ENCODE peak calls at places on chromosomes 1 and 21, in seven cellular contexts. One of them, this sample, is unnamed.

GRCh38 chr1:36890776-36891175 is 143.5 kb downstream of the GRIK3 start:
- DNase-seq in lower lobe of right lung: no peak
- DNase-seq in mammary epithelial cell: no peak
- DNase-seq in left ventricle myocardium inferior: no peak
- DNase-seq in caudate nucleus: no peak
- DNase-seq in psoas muscle: no peak
- DNase-seq in brain microvascular endothelial cell: no peak
- DNase-seq in this sample: no peak

GRCh38 chr1:168227620-168228019 is 1.8 kb downstream of the SFT2D2 start:
- DNase-seq in lower lobe of right lung: no peak
- DNase-seq in mammary epithelial cell: peak
- DNase-seq in left ventricle myocardium inferior: no peak
- DNase-seq in caudate nucleus: no peak
- DNase-seq in psoas muscle: no peak
- DNase-seq in brain microvascular endothelial cell: no peak
- DNase-seq in this sample: no peak

GRCh38 chr1:41378999-41379740 is 17.9 kb downstream of the FOXO6 start:
- DNase-seq in lower lobe of right lung: no peak
- DNase-seq in mammary epithelial cell: no peak
- DNase-seq in left ventricle myocardium inferior: no peak
- DNase-seq in caudate nucleus: no peak
- DNase-seq in psoas muscle: no peak
- DNase-seq in brain microvascular endothelial cell: no peak
- DNase-seq in this sample: no peak

GRCh38 chr1:78619803-78620579 is at the start of gene IFI44L:
- DNase-seq in lower lobe of right lung: peak
- DNase-seq in mammary epithelial cell: peak
- DNase-seq in left ventricle myocardium inferior: peak
- DNase-seq in caudate nucleus: no peak
- DNase-seq in psoas muscle: peak
- DNase-seq in brain microvascular endothelial cell: peak
- DNase-seq in this sample: peak

GRCh38 chr1:53180226-53180625 is 16.4 kb upstream of the CPT2 start:
- DNase-seq in lower lobe of right lung: no peak
- DNase-seq in mammary epithelial cell: no peak
- DNase-seq in left ventricle myocardium inferior: no peak
- DNase-seq in caudate nucleus: no peak
- DNase-seq in psoas muscle: no peak
- DNase-seq in brain microvascular endothelial cell: peak
- DNase-seq in this sample: no peak

GRCh38 chr1:62271932-62272728 is 47.1 kb downstream of the KANK4 start:
- DNase-seq in lower lobe of right lung: no peak
- DNase-seq in mammary epithelial cell: no peak
- DNase-seq in left ventricle myocardium inferior: no peak
- DNase-seq in caudate nucleus: no peak
- DNase-seq in psoas muscle: no peak
- DNase-seq in brain microvascular endothelial cell: no peak
- DNase-seq in this sample: no peak

GRCh38 chr1:53414632-53415031 is 44.6 kb upstream of the DMRTB1 start:
- DNase-seq in lower lobe of right lung: no peak
- DNase-seq in mammary epithelial cell: no peak
- DNase-seq in left ventricle myocardium inferior: no peak
- DNase-seq in caudate nucleus: no peak
- DNase-seq in psoas muscle: no peak
- DNase-seq in brain microvascular endothelial cell: no peak
- DNase-seq in this sample: no peak

GRCh38 chr1:223189903-223190724 is 47.1 kb upstream of the TLR5 start:
- DNase-seq in lower lobe of right lung: no peak
- DNase-seq in mammary epithelial cell: peak
- DNase-seq in left ventricle myocardium inferior: no peak
- DNase-seq in caudate nucleus: no peak
- DNase-seq in psoas muscle: no peak
- DNase-seq in brain microvascular endothelial cell: no peak
- DNase-seq in this sample: peak

GRCh38 chr1:109357673-109358072 is 40.0 kb downstream of the SORT1 start:
- DNase-seq in lower lobe of right lung: no peak
- DNase-seq in mammary epithelial cell: no peak
- DNase-seq in left ventricle myocardium inferior: no peak
- DNase-seq in caudate nucleus: no peak
- DNase-seq in psoas muscle: no peak
- DNase-seq in brain microvascular endothelial cell: peak
- DNase-seq in this sample: no peak

GRCh38 chr1:84412316-84412942 is 14.1 kb downstream of the DNASE2B start:
- DNase-seq in lower lobe of right lung: no peak
- DNase-seq in mammary epithelial cell: no peak
- DNase-seq in left ventricle myocardium inferior: no peak
- DNase-seq in caudate nucleus: no peak
- DNase-seq in psoas muscle: peak
- DNase-seq in brain microvascular endothelial cell: peak
- DNase-seq in this sample: no peak

GRCh38 chr1:246930830-246931548 is 759 bp downstream of the AHCTF1 start:
- DNase-seq in lower lobe of right lung: peak
- DNase-seq in mammary epithelial cell: peak
- DNase-seq in left ventricle myocardium inferior: peak
- DNase-seq in caudate nucleus: peak
- DNase-seq in psoas muscle: peak
- DNase-seq in brain microvascular endothelial cell: peak
- DNase-seq in this sample: no peak

GRCh38 chr1:218439541-218440295 is 94.6 kb downstream of the TGFB2 start:
- DNase-seq in lower lobe of right lung: no peak
- DNase-seq in mammary epithelial cell: peak
- DNase-seq in left ventricle myocardium inferior: no peak
- DNase-seq in caudate nucleus: peak
- DNase-seq in psoas muscle: peak
- DNase-seq in brain microvascular endothelial cell: no peak
- DNase-seq in this sample: no peak

GRCh38 chr1:117590273-117590925 is 15.4 kb upstream of the TENT5C start:
- DNase-seq in lower lobe of right lung: no peak
- DNase-seq in mammary epithelial cell: no peak
- DNase-seq in left ventricle myocardium inferior: no peak
- DNase-seq in caudate nucleus: no peak
- DNase-seq in psoas muscle: no peak
- DNase-seq in brain microvascular endothelial cell: no peak
- DNase-seq in this sample: no peak

GRCh38 chr1:76944942-76945341 is 77.7 kb downstream of the ST6GALNAC5 start:
- DNase-seq in lower lobe of right lung: no peak
- DNase-seq in mammary epithelial cell: no peak
- DNase-seq in left ventricle myocardium inferior: no peak
- DNase-seq in caudate nucleus: no peak
- DNase-seq in psoas muscle: no peak
- DNase-seq in brain microvascular endothelial cell: no peak
- DNase-seq in this sample: no peak

GRCh38 chr1:53070621-53071020 is 8.6 kb downstream of the PODN start:
- DNase-seq in lower lobe of right lung: peak
- DNase-seq in mammary epithelial cell: no peak
- DNase-seq in left ventricle myocardium inferior: peak
- DNase-seq in caudate nucleus: no peak
- DNase-seq in psoas muscle: no peak
- DNase-seq in brain microvascular endothelial cell: no peak
- DNase-seq in this sample: no peak

DNA sequence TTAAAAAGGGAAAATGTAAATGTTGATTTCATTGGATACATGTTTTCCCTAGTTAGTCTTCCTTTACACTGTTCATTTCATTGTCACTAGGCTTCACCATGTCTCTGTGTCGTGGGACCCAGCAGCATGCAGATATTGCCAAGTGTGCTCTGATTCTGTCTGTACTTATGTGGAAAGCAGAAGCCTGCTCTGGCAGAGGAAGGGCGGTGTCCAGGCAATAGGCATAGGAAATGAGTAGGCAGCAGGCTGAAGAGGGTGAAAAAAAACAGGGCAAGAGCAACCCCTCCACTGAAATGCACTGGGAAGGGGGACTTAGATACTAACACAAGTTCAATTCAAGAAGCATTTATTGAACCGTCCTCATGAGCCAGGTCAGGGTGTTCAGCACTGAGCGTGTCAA is 85.2 kb upstream of the VAV3 start:
- DNase-seq in lower lobe of right lung: peak
- DNase-seq in mammary epithelial cell: no peak
- DNase-seq in left ventricle myocardium inferior: peak
- DNase-seq in caudate nucleus: no peak
- DNase-seq in psoas muscle: peak
- DNase-seq in brain microvascular endothelial cell: no peak
- DNase-seq in this sample: no peak
- H3K27ac ChIP-seq in lower lobe of right lung: peak
- H3K27ac ChIP-seq in mammary epithelial cell: no peak
- H3K27ac ChIP-seq in left ventricle myocardium inferior: peak
- H3K27ac ChIP-seq in caudate nucleus: no peak
- H3K27ac ChIP-seq in psoas muscle: no peak
- H3K27ac ChIP-seq in brain microvascular endothelial cell: no peak
- H3K27ac ChIP-seq in this sample: no peak

GRCh38 chr1:91831132-91831930 is 54.6 kb downstream of the TGFBR3 start:
- DNase-seq in lower lobe of right lung: no peak
- DNase-seq in mammary epithelial cell: no peak
- DNase-seq in left ventricle myocardium inferior: no peak
- DNase-seq in caudate nucleus: no peak
- DNase-seq in psoas muscle: no peak
- DNase-seq in brain microvascular endothelial cell: no peak
- DNase-seq in this sample: no peak
- H3K27ac ChIP-seq in lower lobe of right lung: peak
- H3K27ac ChIP-seq in mammary epithelial cell: no peak
- H3K27ac ChIP-seq in left ventricle myocardium inferior: peak
- H3K27ac ChIP-seq in caudate nucleus: peak
- H3K27ac ChIP-seq in psoas muscle: peak
- H3K27ac ChIP-seq in brain microvascular endothelial cell: no peak
- H3K27ac ChIP-seq in this sample: no peak

GRCh38 chr1:176682830-176683229 is 219.9 kb downstream of the PAPPA2 start:
- DNase-seq in lower lobe of right lung: no peak
- DNase-seq in mammary epithelial cell: no peak
- DNase-seq in left ventricle myocardium inferior: no peak
- DNase-seq in caudate nucleus: no peak
- DNase-seq in psoas muscle: no peak
- DNase-seq in brain microvascular endothelial cell: no peak
- DNase-seq in this sample: no peak
- H3K27ac ChIP-seq in lower lobe of right lung: no peak
- H3K27ac ChIP-seq in mammary epithelial cell: no peak
- H3K27ac ChIP-seq in left ventricle myocardium inferior: no peak
- H3K27ac ChIP-seq in caudate nucleus: no peak
- H3K27ac ChIP-seq in psoas muscle: no peak
- H3K27ac ChIP-seq in brain microvascular endothelial cell: no peak
- H3K27ac ChIP-seq in this sample: no peak

GRCh38 chr21:38912355-38912619 is 106.6 kb downstream of the ETS2 start:
- DNase-seq in lower lobe of right lung: no peak
- DNase-seq in mammary epithelial cell: no peak
- DNase-seq in left ventricle myocardium inferior: no peak
- DNase-seq in caudate nucleus: no peak
- DNase-seq in psoas muscle: no peak
- DNase-seq in brain microvascular endothelial cell: no peak
- DNase-seq in this sample: no peak
- H3K27ac ChIP-seq in lower lobe of right lung: no peak
- H3K27ac ChIP-seq in mammary epithelial cell: no peak
- H3K27ac ChIP-seq in left ventricle myocardium inferior: peak
- H3K27ac ChIP-seq in caudate nucleus: no peak
- H3K27ac ChIP-seq in psoas muscle: peak
- H3K27ac ChIP-seq in brain microvascular endothelial cell: no peak
- H3K27ac ChIP-seq in this sample: peak

GRCh38 chr1:185487943-185488342 is 170.9 kb upstream of the IVNS1ABP start:
- DNase-seq in lower lobe of right lung: no peak
- DNase-seq in mammary epithelial cell: no peak
- DNase-seq in left ventricle myocardium inferior: no peak
- DNase-seq in caudate nucleus: no peak
- DNase-seq in psoas muscle: no peak
- DNase-seq in brain microvascular endothelial cell: no peak
- DNase-seq in this sample: no peak

GRCh38 chr1:185489406-185489805 is 172.4 kb upstream of the IVNS1ABP start:
- DNase-seq in lower lobe of right lung: no peak
- DNase-seq in mammary epithelial cell: no peak
- DNase-seq in left ventricle myocardium inferior: no peak
- DNase-seq in caudate nucleus: no peak
- DNase-seq in psoas muscle: no peak
- DNase-seq in brain microvascular endothelial cell: no peak
- DNase-seq in this sample: no peak

GRCh38 chr1:185487030-185487429 is 170.0 kb upstream of the IVNS1ABP start:
- DNase-seq in lower lobe of right lung: no peak
- DNase-seq in mammary epithelial cell: no peak
- DNase-seq in left ventricle myocardium inferior: no peak
- DNase-seq in caudate nucleus: no peak
- DNase-seq in psoas muscle: no peak
- DNase-seq in brain microvascular endothelial cell: no peak
- DNase-seq in this sample: no peak

GRCh38 chr1:185490924-185491323 is 173.9 kb upstream of the IVNS1ABP start:
- DNase-seq in lower lobe of right lung: no peak
- DNase-seq in mammary epithelial cell: no peak
- DNase-seq in left ventricle myocardium inferior: no peak
- DNase-seq in caudate nucleus: no peak
- DNase-seq in psoas muscle: no peak
- DNase-seq in brain microvascular endothelial cell: no peak
- DNase-seq in this sample: no peak

DNA sequence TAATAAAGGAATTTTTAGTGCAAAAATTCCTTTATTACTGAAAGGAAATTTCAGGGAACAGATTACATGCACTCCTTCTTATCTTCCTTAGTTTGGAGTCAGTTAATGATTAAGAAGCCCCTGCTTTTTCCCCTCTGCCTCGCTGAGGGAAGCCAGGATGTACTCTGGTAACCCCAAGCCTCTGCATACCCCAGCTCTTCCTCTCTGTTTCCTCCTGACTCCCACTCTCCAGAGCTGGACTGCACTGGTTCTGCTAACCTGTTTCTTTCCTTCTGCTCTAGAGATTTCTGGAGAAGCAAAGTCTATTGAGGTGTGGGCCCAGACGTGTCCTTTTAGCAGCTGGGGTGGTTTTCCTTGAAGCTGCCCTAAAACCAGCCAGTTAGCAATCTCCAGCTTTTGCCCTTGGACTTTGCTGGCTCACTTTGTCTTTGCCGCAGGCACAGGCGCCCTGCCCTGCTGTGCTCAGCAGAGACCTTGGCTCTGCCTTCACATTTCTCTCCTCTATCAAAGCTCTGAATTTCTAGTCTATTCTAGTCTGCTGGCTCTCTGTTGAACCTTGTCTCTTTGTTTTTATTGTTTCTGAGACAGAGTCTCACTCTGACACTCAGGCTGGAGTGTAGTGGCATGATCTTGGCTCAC is 171.7 kb upstream of the IVNS1ABP start:
- DNase-seq in lower lobe of right lung: no peak
- DNase-seq in mammary epithelial cell: peak
- DNase-seq in left ventricle myocardium inferior: peak
- DNase-seq in caudate nucleus: no peak
- DNase-seq in psoas muscle: peak
- DNase-seq in brain microvascular endothelial cell: no peak
- DNase-seq in this sample: no peak
- H3K27ac ChIP-seq in lower lobe of right lung: no peak
- H3K27ac ChIP-seq in mammary epithelial cell: no peak
- H3K27ac ChIP-seq in left ventricle myocardium inferior: peak
- H3K27ac ChIP-seq in caudate nucleus: no peak
- H3K27ac ChIP-seq in psoas muscle: no peak
- H3K27ac ChIP-seq in brain microvascular endothelial cell: no peak
- H3K27ac ChIP-seq in this sample: peak

GRCh38 chr21:43347864-43348766 is 78.8 kb downstream of the SIK1 start:
- DNase-seq in lower lobe of right lung: no peak
- DNase-seq in mammary epithelial cell: no peak
- DNase-seq in left ventricle myocardium inferior: no peak
- DNase-seq in caudate nucleus: no peak
- DNase-seq in psoas muscle: no peak
- DNase-seq in brain microvascular endothelial cell: no peak
- DNase-seq in this sample: no peak
- H3K27ac ChIP-seq in lower lobe of right lung: peak
- H3K27ac ChIP-seq in mammary epithelial cell: no peak
- H3K27ac ChIP-seq in left ventricle myocardium inferior: peak
- H3K27ac ChIP-seq in caudate nucleus: no peak
- H3K27ac ChIP-seq in psoas muscle: no peak
- H3K27ac ChIP-seq in brain microvascular endothelial cell: peak
- H3K27ac ChIP-seq in this sample: no peak

This sample was measured in epithelial cell of prostate.